ENCODE peak calls at places on chromosome 11, in seven cellular contexts. One of them, this sample, is unnamed.

GRCh38 chr11:71286701-71287643 is 34.6 kb upstream of the SHANK2 start:
- DNase-seq in kidney: peak
- DNase-seq in A549: peak
- DNase-seq in cardiac fibroblast: peak
- DNase-seq in left ventricle myocardium inferior: no peak
- DNase-seq in retinal pigment epithelial cell: no peak
- DNase-seq in kidney epithelial cell: peak
- DNase-seq in this sample: peak

GRCh38 chr11:102666331-102666957 is 39.1 kb downstream of the MMP27 start:
- DNase-seq in kidney: no peak
- DNase-seq in A549: peak
- DNase-seq in cardiac fibroblast: peak
- DNase-seq in left ventricle myocardium inferior: no peak
- DNase-seq in retinal pigment epithelial cell: peak
- DNase-seq in kidney epithelial cell: peak
- DNase-seq in this sample: peak

GRCh38 chr11:72443016-72443415 is 8.7 kb upstream of the CLPB start:
- DNase-seq in kidney: no peak
- DNase-seq in A549: no peak
- DNase-seq in cardiac fibroblast: peak
- DNase-seq in left ventricle myocardium inferior: no peak
- DNase-seq in retinal pigment epithelial cell: no peak
- DNase-seq in kidney epithelial cell: no peak
- DNase-seq in this sample: no peak

GRCh38 chr11:124207102-124207792 is 24.1 kb downstream of the OR10D3 start:
- DNase-seq in kidney: no peak
- DNase-seq in A549: no peak
- DNase-seq in cardiac fibroblast: no peak
- DNase-seq in left ventricle myocardium inferior: no peak
- DNase-seq in retinal pigment epithelial cell: no peak
- DNase-seq in kidney epithelial cell: no peak
- DNase-seq in this sample: no peak

GRCh38 chr11:44308923-44309482 is 936 bp downstream of the ALX4 start:
- DNase-seq in kidney: no peak
- DNase-seq in A549: no peak
- DNase-seq in cardiac fibroblast: no peak
- DNase-seq in left ventricle myocardium inferior: no peak
- DNase-seq in retinal pigment epithelial cell: no peak
- DNase-seq in kidney epithelial cell: no peak
- DNase-seq in this sample: no peak

GRCh38 chr11:125165111-125165663 is 636 bp downstream of the PKNOX2 start:
- DNase-seq in kidney: peak
- DNase-seq in A549: no peak
- DNase-seq in cardiac fibroblast: no peak
- DNase-seq in left ventricle myocardium inferior: peak
- DNase-seq in retinal pigment epithelial cell: no peak
- DNase-seq in kidney epithelial cell: no peak
- DNase-seq in this sample: no peak

GRCh38 chr11:3922056-3922455 is 66.6 kb downstream of the STIM1 start:
- DNase-seq in kidney: no peak
- DNase-seq in A549: no peak
- DNase-seq in cardiac fibroblast: no peak
- DNase-seq in left ventricle myocardium inferior: no peak
- DNase-seq in retinal pigment epithelial cell: no peak
- DNase-seq in kidney epithelial cell: no peak
- DNase-seq in this sample: no peak

GRCh38 chr11:100681064-100681502 is 6.0 kb upstream of the ARHGAP42 start:
- DNase-seq in kidney: no peak
- DNase-seq in A549: peak
- DNase-seq in cardiac fibroblast: peak
- DNase-seq in left ventricle myocardium inferior: peak
- DNase-seq in retinal pigment epithelial cell: no peak
- DNase-seq in kidney epithelial cell: peak
- DNase-seq in this sample: no peak

GRCh38 chr11:121249039-121249663 is 43.4 kb upstream of the SC5D start:
- DNase-seq in kidney: no peak
- DNase-seq in A549: peak
- DNase-seq in cardiac fibroblast: peak
- DNase-seq in left ventricle myocardium inferior: no peak
- DNase-seq in retinal pigment epithelial cell: peak
- DNase-seq in kidney epithelial cell: peak
- DNase-seq in this sample: peak

GRCh38 chr11:100619484-100619883 is 67.6 kb upstream of the ARHGAP42 start:
- DNase-seq in kidney: no peak
- DNase-seq in A549: no peak
- DNase-seq in cardiac fibroblast: peak
- DNase-seq in left ventricle myocardium inferior: no peak
- DNase-seq in retinal pigment epithelial cell: no peak
- DNase-seq in kidney epithelial cell: no peak
- DNase-seq in this sample: no peak

GRCh38 chr11:86587559-86588193 is 84.7 kb downstream of the ME3 start:
- DNase-seq in kidney: no peak
- DNase-seq in A549: no peak
- DNase-seq in cardiac fibroblast: peak
- DNase-seq in left ventricle myocardium inferior: no peak
- DNase-seq in retinal pigment epithelial cell: no peak
- DNase-seq in kidney epithelial cell: no peak
- DNase-seq in this sample: no peak

GRCh38 chr11:61339490-61339878 is 6.5 kb downstream of the TKFC start:
- DNase-seq in kidney: no peak
- DNase-seq in A549: no peak
- DNase-seq in cardiac fibroblast: no peak
- DNase-seq in left ventricle myocardium inferior: no peak
- DNase-seq in retinal pigment epithelial cell: no peak
- DNase-seq in kidney epithelial cell: no peak
- DNase-seq in this sample: no peak

GRCh38 chr11:85595285-85595884 is 31.8 kb downstream of the DLG2 start:
- DNase-seq in kidney: no peak
- DNase-seq in A549: peak
- DNase-seq in cardiac fibroblast: peak
- DNase-seq in left ventricle myocardium inferior: no peak
- DNase-seq in retinal pigment epithelial cell: no peak
- DNase-seq in kidney epithelial cell: no peak
- DNase-seq in this sample: no peak

GRCh38 chr11:67273260-67273990 is 7.2 kb downstream of the GRK2 start:
- DNase-seq in kidney: peak
- DNase-seq in A549: no peak
- DNase-seq in cardiac fibroblast: no peak
- DNase-seq in left ventricle myocardium inferior: no peak
- DNase-seq in retinal pigment epithelial cell: no peak
- DNase-seq in kidney epithelial cell: no peak
- DNase-seq in this sample: no peak

GRCh38 chr11:120712862-120713770 is 201.6 kb downstream of the GRIK4 start:
- DNase-seq in kidney: no peak
- DNase-seq in A549: no peak
- DNase-seq in cardiac fibroblast: no peak
- DNase-seq in left ventricle myocardium inferior: no peak
- DNase-seq in retinal pigment epithelial cell: no peak
- DNase-seq in kidney epithelial cell: no peak
- DNase-seq in this sample: no peak

GRCh38 chr11:113176971-113177370 is 137.4 kb upstream of the TTC12 start:
- DNase-seq in kidney: no peak
- DNase-seq in A549: no peak
- DNase-seq in cardiac fibroblast: peak
- DNase-seq in left ventricle myocardium inferior: no peak
- DNase-seq in retinal pigment epithelial cell: peak
- DNase-seq in kidney epithelial cell: peak
- DNase-seq in this sample: peak

GRCh38 chr11:13278620-13279486 is 1.3 kb downstream of the BMAL1 start:
- DNase-seq in kidney: peak
- DNase-seq in A549: no peak
- DNase-seq in cardiac fibroblast: no peak
- DNase-seq in left ventricle myocardium inferior: peak
- DNase-seq in retinal pigment epithelial cell: no peak
- DNase-seq in kidney epithelial cell: no peak
- DNase-seq in this sample: no peak

GRCh38 chr11:124315052-124315451 is 1.3 kb upstream of the OR8D1 start:
- DNase-seq in kidney: no peak
- DNase-seq in A549: no peak
- DNase-seq in cardiac fibroblast: no peak
- DNase-seq in left ventricle myocardium inferior: no peak
- DNase-seq in retinal pigment epithelial cell: peak
- DNase-seq in kidney epithelial cell: no peak
- DNase-seq in this sample: no peak

GRCh38 chr11:67581469-67581868 is 2.1 kb upstream of the GSTP1 start:
- DNase-seq in kidney: no peak
- DNase-seq in A549: no peak
- DNase-seq in cardiac fibroblast: no peak
- DNase-seq in left ventricle myocardium inferior: no peak
- DNase-seq in retinal pigment epithelial cell: no peak
- DNase-seq in kidney epithelial cell: no peak
- DNase-seq in this sample: no peak

GRCh38 chr11:76793834-76794291 is 10.7 kb downstream of the TSKU start:
- DNase-seq in kidney: no peak
- DNase-seq in A549: no peak
- DNase-seq in cardiac fibroblast: no peak
- DNase-seq in left ventricle myocardium inferior: no peak
- DNase-seq in retinal pigment epithelial cell: no peak
- DNase-seq in kidney epithelial cell: no peak
- DNase-seq in this sample: no peak

GRCh38 chr11:61075891-61076290 is 26.4 kb upstream of the CD5 start:
- DNase-seq in kidney: no peak
- DNase-seq in A549: peak
- DNase-seq in cardiac fibroblast: peak
- DNase-seq in left ventricle myocardium inferior: no peak
- DNase-seq in retinal pigment epithelial cell: peak
- DNase-seq in kidney epithelial cell: peak
- DNase-seq in this sample: peak

GRCh38 chr11:18229501-18229900 is 7.1 kb downstream of the SAA4 start:
- DNase-seq in kidney: no peak
- DNase-seq in A549: no peak
- DNase-seq in cardiac fibroblast: no peak
- DNase-seq in left ventricle myocardium inferior: no peak
- DNase-seq in retinal pigment epithelial cell: no peak
- DNase-seq in kidney epithelial cell: no peak
- DNase-seq in this sample: no peak
- H3K4me3 ChIP-seq in kidney: no peak
- H3K4me3 ChIP-seq in A549: no peak
- H3K4me3 ChIP-seq in cardiac fibroblast: no peak
- H3K4me3 ChIP-seq in left ventricle myocardium inferior: no peak
- H3K4me3 ChIP-seq in retinal pigment epithelial cell: no peak
- H3K4me3 ChIP-seq in kidney epithelial cell: no peak
- H3K4me3 ChIP-seq in this sample: no peak

GRCh38 chr11:18927550-18928322 is 11.5 kb downstream of the MRGPRX1 start:
- DNase-seq in kidney: no peak
- DNase-seq in A549: no peak
- DNase-seq in cardiac fibroblast: no peak
- DNase-seq in left ventricle myocardium inferior: no peak
- DNase-seq in retinal pigment epithelial cell: no peak
- DNase-seq in kidney epithelial cell: no peak
- DNase-seq in this sample: no peak
- TF ChIP-seq CTCF in kidney: no peak
- TF ChIP-seq CTCF in A549: no peak
- TF ChIP-seq CTCF in cardiac fibroblast: no peak
- TF ChIP-seq CTCF in left ventricle myocardium inferior: no peak
- TF ChIP-seq CTCF in retinal pigment epithelial cell: no peak
- TF ChIP-seq CTCF in kidney epithelial cell: no peak
- TF ChIP-seq CTCF in this sample: peak

GRCh38 chr11:46242462-46242960 is 35.0 kb upstream of the CREB3L1 start:
- DNase-seq in kidney: no peak
- DNase-seq in A549: no peak
- DNase-seq in cardiac fibroblast: no peak
- DNase-seq in left ventricle myocardium inferior: no peak
- DNase-seq in retinal pigment epithelial cell: no peak
- DNase-seq in kidney epithelial cell: no peak
- DNase-seq in this sample: no peak
- H3K4me3 ChIP-seq in kidney: peak
- H3K4me3 ChIP-seq in A549: peak
- H3K4me3 ChIP-seq in cardiac fibroblast: peak
- H3K4me3 ChIP-seq in left ventricle myocardium inferior: peak
- H3K4me3 ChIP-seq in retinal pigment epithelial cell: peak
- H3K4me3 ChIP-seq in kidney epithelial cell: no peak
- H3K4me3 ChIP-seq in this sample: peak

GRCh38 chr11:74846770-74847169 is 98.1 kb downstream of the RNF169 start:
- DNase-seq in kidney: no peak
- DNase-seq in A549: no peak
- DNase-seq in cardiac fibroblast: no peak
- DNase-seq in left ventricle myocardium inferior: no peak
- DNase-seq in retinal pigment epithelial cell: no peak
- DNase-seq in kidney epithelial cell: no peak
- DNase-seq in this sample: no peak
- TF ChIP-seq CTCF in kidney: no peak
- TF ChIP-seq CTCF in A549: no peak
- TF ChIP-seq CTCF in cardiac fibroblast: peak
- TF ChIP-seq CTCF in left ventricle myocardium inferior: no peak
- TF ChIP-seq CTCF in retinal pigment epithelial cell: no peak
- TF ChIP-seq CTCF in kidney epithelial cell: no peak
- TF ChIP-seq CTCF in this sample: no peak

DNA sequence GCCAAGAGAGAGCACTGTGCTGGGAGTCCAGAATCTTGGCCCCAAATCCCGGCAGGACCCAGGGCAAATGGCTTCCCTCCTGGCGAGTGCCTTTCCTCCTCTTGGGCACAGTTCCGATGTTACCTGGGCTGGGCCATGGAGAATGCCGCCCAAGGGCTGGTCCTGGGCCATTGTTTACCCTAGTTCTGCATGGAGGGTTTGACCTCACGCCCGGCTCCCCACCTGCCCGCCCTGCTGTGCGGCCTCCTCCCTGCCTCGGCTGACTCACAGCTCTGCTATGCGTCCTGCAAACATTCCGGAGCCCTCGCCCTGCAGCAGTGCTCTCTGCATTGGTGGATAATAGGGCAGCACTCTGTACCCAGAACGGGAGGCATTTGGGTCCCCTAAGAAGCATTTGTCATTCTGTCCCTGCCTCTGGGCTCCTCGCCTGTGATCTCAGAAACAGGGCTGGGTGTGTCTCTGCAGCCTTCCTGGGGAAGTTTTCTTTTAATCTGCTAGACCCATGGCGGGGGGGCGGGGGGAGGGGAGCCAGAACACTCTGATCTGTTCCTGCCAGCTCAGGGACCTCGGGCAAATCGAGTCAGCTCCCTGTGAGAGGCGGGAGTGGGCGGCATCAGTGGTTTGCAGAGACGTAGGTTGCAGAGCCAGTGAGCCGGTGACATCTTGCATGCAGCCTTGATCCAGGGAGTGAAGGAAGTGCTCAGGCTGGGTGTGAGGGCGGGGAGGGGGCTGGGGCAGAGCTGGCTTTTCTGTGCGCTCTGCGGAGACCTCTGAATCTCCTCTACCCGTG is 32.9 kb upstream of the SMIM38 start:
- DNase-seq in kidney: peak
- DNase-seq in A549: peak
- DNase-seq in cardiac fibroblast: peak
- DNase-seq in left ventricle myocardium inferior: peak
- DNase-seq in retinal pigment epithelial cell: peak
- DNase-seq in kidney epithelial cell: peak
- DNase-seq in this sample: peak
- H3K4me3 ChIP-seq in kidney: no peak
- H3K4me3 ChIP-seq in A549: peak
- H3K4me3 ChIP-seq in cardiac fibroblast: no peak
- H3K4me3 ChIP-seq in left ventricle myocardium inferior: peak
- H3K4me3 ChIP-seq in retinal pigment epithelial cell: peak
- H3K4me3 ChIP-seq in kidney epithelial cell: no peak
- H3K4me3 ChIP-seq in this sample: peak

GRCh38 chr11:565921-566509 is 5.2 kb downstream of the RASSF7 start:
- DNase-seq in kidney: peak
- DNase-seq in A549: no peak
- DNase-seq in cardiac fibroblast: no peak
- DNase-seq in left ventricle myocardium inferior: no peak
- DNase-seq in retinal pigment epithelial cell: no peak
- DNase-seq in kidney epithelial cell: no peak
- DNase-seq in this sample: no peak
- TF ChIP-seq CTCF in kidney: no peak
- TF ChIP-seq CTCF in A549: no peak
- TF ChIP-seq CTCF in cardiac fibroblast: peak
- TF ChIP-seq CTCF in left ventricle myocardium inferior: no peak
- TF ChIP-seq CTCF in retinal pigment epithelial cell: peak
- TF ChIP-seq CTCF in kidney epithelial cell: no peak
- TF ChIP-seq CTCF in this sample: peak